ENCODE peak calls at places on chromosomes 3 and 15, in six cellular contexts. T is aorta; G is CD4-positive, alpha-beta memory T cell; A is neuronal stem cell; V is body of pancreas; R is testis. H is an unnamed sample.

GRCh38 chr3:122234117-122234516 is 50.6 kb downstream of the CASR start:
- DNase-seq in T (no peak), G (no peak), A (no peak), V (no peak), R (no peak), H (no peak)

GRCh38 chr15:65198571-65198970 is 12.7 kb downstream of the CILP start:
- DNase-seq in T (no peak), G (no peak), A (no peak), V (no peak), R (no peak), H (no peak)

GRCh38 chr15:32715276-32715675 is 2.5 kb upstream of the GREM1 start:
- DNase-seq in T (no peak), G (no peak), A (no peak), V (no peak), R (no peak), H (no peak)

GRCh38 chr3:99902091-99902490 is 84.4 kb downstream of the CMSS1 start:
- DNase-seq in T (no peak), G (no peak), A (no peak), V (no peak), R (no peak), H (no peak)

GRCh38 chr3:106814231-106814630 is 563.0 kb upstream of the CCDC54 start:
- DNase-seq in T (no peak), G (no peak), A (no peak), V (no peak), R (no peak), H (no peak)

GRCh38 chr15:43255376-43255775 is 11.4 kb downstream of the TGM5 start:
- DNase-seq in T (no peak), G (no peak), A (no peak), V (no peak), R (no peak), H (no peak)

GRCh38 chr3:189419022-189419421 is 212.2 kb upstream of the TP63 start:
- DNase-seq in T (no peak), G (no peak), A (no peak), V (no peak), R (no peak), H (no peak)

GRCh38 chr15:43204016-43204901 is 16.6 kb downstream of the EPB42 start:
- DNase-seq in T (peak; percentile 86), G (peak; percentile 34), A (no peak), V (peak; percentile 60), R (peak; percentile 74), H (peak; percentile 57)

GRCh38 chr3:30681276-30682211 is 75.1 kb downstream of the TGFBR2 start:
- DNase-seq in T (peak; percentile 78), G (no peak), A (peak; percentile 11), V (peak; percentile 32), R (peak; percentile 59), H (no peak)

GRCh38 chr3:187063286-187064081 is 75.8 kb downstream of the RPL39L start:
- DNase-seq in T (no peak), G (peak; percentile 29), A (no peak), V (peak; percentile 25), R (no peak), H (no peak)
- H3K27ac ChIP-seq in T (no peak overlapping the region), G (peak overlapping the region; percentile 31), A (no peak overlapping the region), V (peak overlapping the region; percentile 50), R (no peak overlapping the region), H (peak overlapping the region; percentile 66)

GRCh38 chr3:172218350-172219323 is 179.3 kb downstream of the FNDC3B start:
- DNase-seq in T (no peak), G (no peak), A (no peak), V (no peak), R (no peak), H (no peak)

GRCh38 chr3:172219750-172220149 is 180.4 kb downstream of the FNDC3B start:
- DNase-seq in T (no peak), G (no peak), A (no peak), V (no peak), R (no peak), H (no peak)

GRCh38 chr3:172216843-172217404 is 177.5 kb downstream of the FNDC3B start:
- DNase-seq in T (no peak), G (no peak), A (no peak), V (no peak), R (no peak), H (no peak)

GRCh38 chr3:172216267-172216666 is 176.9 kb downstream of the FNDC3B start:
- DNase-seq in T (no peak), G (no peak), A (no peak), V (no peak), R (no peak), H (no peak)

DNA sequence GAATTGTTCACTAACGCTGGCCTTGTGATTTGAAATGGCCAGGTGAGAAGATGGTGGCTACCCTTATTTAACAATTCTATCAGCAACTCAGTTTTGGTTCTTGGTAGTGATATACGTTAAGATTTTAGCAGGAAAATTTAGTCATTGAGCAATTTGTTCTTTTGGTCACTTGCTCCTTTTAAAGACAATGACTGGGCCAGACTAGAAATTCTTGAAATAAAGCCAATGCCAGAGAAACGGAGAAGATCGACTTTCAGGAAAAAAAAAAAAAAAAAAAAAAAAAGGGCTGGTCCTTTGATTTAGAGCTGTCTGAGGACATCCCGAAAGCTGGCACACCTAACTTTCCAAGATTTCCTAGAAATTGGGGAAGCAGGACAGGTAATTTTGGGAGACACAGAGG is 178.5 kb downstream of the FNDC3B start:
- DNase-seq in T (no peak), G (no peak), A (no peak), V (no peak), R (no peak), H (no peak)
- H3K4me1 ChIP-seq in T (peaks cover 9% of the 10 kb centered on the region), G (no peaks in the 10 kb centered on the region), A (peaks cover 25% of the 10 kb centered on the region), V (peaks cover 75% of the 10 kb centered on the region), R (peaks cover 34% of the 10 kb centered on the region), H (peaks cover 24% of the 10 kb centered on the region)

GRCh38 chr3:150147776-150148175 is 177.1 kb upstream of the PFN2 start:
- DNase-seq in T (no peak), G (no peak), A (no peak), V (no peak), R (no peak), H (no peak)
- H3K4me3 ChIP-seq in T (no peak overlapping the region), G (no peak overlapping the region), A (no peak overlapping the region), V (no peak overlapping the region), R (no peak overlapping the region), H (no peak overlapping the region)

GRCh38 chr3:70829101-70829500 is 516.7 kb upstream of the MDFIC2 start:
- DNase-seq in T (peak; percentile 70), G (no peak), A (no peak), V (no peak), R (no peak), H (no peak)
- H3K27ac ChIP-seq in T (peak overlapping the region; percentile 15), G (no peak overlapping the region), A (no peak overlapping the region), V (no peak overlapping the region), R (no peak overlapping the region), H (no peak overlapping the region)

DNA sequence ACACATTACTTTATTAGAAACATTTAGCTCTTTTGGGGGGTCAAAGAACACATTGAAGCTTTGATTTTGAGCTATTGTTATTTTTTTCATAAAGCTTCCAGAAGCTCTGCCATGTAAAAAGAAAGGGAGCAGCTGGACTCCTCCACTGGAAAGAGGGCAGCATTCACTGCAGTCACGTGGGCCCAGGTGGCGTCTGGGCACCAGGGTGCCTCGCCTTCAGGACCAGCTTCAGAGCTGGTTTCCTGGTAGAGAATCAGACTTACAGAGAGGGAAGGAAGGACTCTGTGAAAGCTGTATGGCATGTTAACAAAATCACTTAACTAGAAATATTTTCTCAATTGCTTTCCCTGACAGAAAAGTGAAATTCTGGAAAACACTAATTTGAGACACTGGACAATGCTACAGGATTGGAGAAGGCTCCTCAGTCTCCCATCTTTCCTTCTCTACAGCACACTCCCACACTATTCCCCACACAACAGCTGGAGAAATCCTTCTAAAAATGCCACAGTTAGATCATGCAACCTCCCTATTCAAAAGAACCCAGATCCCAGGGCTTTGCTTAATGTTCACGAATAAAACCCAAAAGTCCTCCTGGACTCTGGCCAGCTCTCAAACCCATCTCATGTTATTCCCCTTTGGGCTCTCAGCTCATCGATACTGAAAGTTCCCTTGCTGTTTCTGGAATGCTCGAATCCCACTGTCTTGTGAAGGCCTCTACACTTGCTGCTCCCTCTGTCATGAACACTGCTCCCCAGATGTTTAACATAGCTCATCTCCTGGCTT is 83.2 kb downstream of the NFKBIZ start:
- DNase-seq in T (no peak), G (no peak), A (no peak), V (no peak), R (no peak), H (no peak)
- H3K4me1 ChIP-seq in T (no peaks in the 10 kb centered on the region), G (peaks cover 22% of the 10 kb centered on the region), A (no peaks in the 10 kb centered on the region), V (no peaks in the 10 kb centered on the region), R (no peaks in the 10 kb centered on the region), H (no peaks in the 10 kb centered on the region)